ENCODE peak calls at places on chromosomes 11 and 22, in nine cellular contexts. X, J, B, S, E, V, A, N and K are unnamed samples.

GRCh38 chr11:35260342-35260985 is 121.5 kb downstream of the CD44 start:
- DNase-seq in X (no peak), J (no peak), B (no peak), S (no peak), E (no peak), V (peak), A (peak), N (no peak), K (no peak)

GRCh38 chr11:70782401-70782913 is 384.1 kb downstream of the CTTN start:
- DNase-seq in X (no peak), J (no peak), B (no peak), S (no peak), E (no peak), V (no peak), A (no peak), N (no peak), K (no peak)

GRCh38 chr11:124839051-124839971 is 25.9 kb upstream of the ROBO3 start:
- DNase-seq in X (no peak), J (no peak), B (no peak), S (no peak), E (peak), V (no peak), A (no peak), N (no peak), K (no peak)

GRCh38 chr11:62267576-62267975 is 2.4 kb upstream of the SCGB2A2 start:
- DNase-seq in X (no peak), J (no peak), B (no peak), S (no peak), E (no peak), V (no peak), A (no peak), N (no peak), K (no peak)

GRCh38 chr11:73661035-73661628 is 14.8 kb downstream of the PLEKHB1 start:
- DNase-seq in X (peak), J (peak), B (peak), S (peak), E (peak), V (peak), A (peak), N (peak), K (peak)

GRCh38 chr11:130219148-130219547 is 59.6 kb downstream of the ST14 start:
- DNase-seq in X (no peak), J (no peak), B (no peak), S (no peak), E (no peak), V (no peak), A (no peak), N (no peak), K (no peak)

GRCh38 chr11:66686801-66687750 is 9.4 kb upstream of the RBM4B start:
- DNase-seq in X (no peak), J (peak), B (no peak), S (no peak), E (peak), V (no peak), A (no peak), N (no peak), K (no peak)

GRCh38 chr22:17063372-17064106 is 21.3 kb upstream of the IL17RA start:
- DNase-seq in X (peak), J (peak), B (no peak), S (no peak), E (no peak), V (no peak), A (no peak), N (no peak), K (no peak)

GRCh38 chr22:25360411-25360810 is 141.0 kb downstream of the CRYBB2 start:
- DNase-seq in X (no peak), J (no peak), B (no peak), S (no peak), E (no peak), V (no peak), A (no peak), N (no peak), K (no peak)

GRCh38 chr11:90448280-90448679 is 225.4 kb upstream of the CHORDC1 start:
- DNase-seq in X (no peak), J (no peak), B (no peak), S (no peak), E (no peak), V (no peak), A (no peak), N (no peak), K (no peak)

GRCh38 chr11:117929568-117930207 is 486 bp upstream of the TMPRSS13 start:
- DNase-seq in X (no peak), J (no peak), B (no peak), S (no peak), E (peak), V (no peak), A (no peak), N (no peak), K (no peak)

GRCh38 chr11:36238881-36239280 is 50.3 kb downstream of the COMMD9 start:
- DNase-seq in X (no peak), J (no peak), B (no peak), S (no peak), E (no peak), V (no peak), A (no peak), N (no peak), K (no peak)

GRCh38 chr11:65573391-65574146 is 1.2 kb downstream of the FAM89B start:
- DNase-seq in X (no peak), J (no peak), B (no peak), S (no peak), E (peak), V (no peak), A (no peak), N (no peak), K (no peak)

GRCh38 chr11:65575568-65576231 is at the start of gene EHBP1L1:
- DNase-seq in X (peak), J (no peak), B (no peak), S (peak), E (peak), V (peak), A (peak), N (peak), K (no peak)

GRCh38 chr11:65574147-65574962 is 1.5 kb upstream of the EHBP1L1 start:
- DNase-seq in X (peak), J (peak), B (peak), S (peak), E (peak), V (peak), A (peak), N (peak), K (peak)

GRCh38 chr11:65576232-65576866 is 496 bp downstream of the EHBP1L1 start:
- DNase-seq in X (no peak), J (no peak), B (no peak), S (no peak), E (no peak), V (no peak), A (no peak), N (peak), K (no peak)

GRCh38 chr11:65574963-65575567 is 788 bp upstream of the EHBP1L1 start:
- DNase-seq in X (peak), J (no peak), B (no peak), S (no peak), E (peak), V (no peak), A (no peak), N (peak), K (no peak)
- TF ChIP-seq POLR2A in X (no peak), J (no peak), B (no peak), S (no peak), E (no peak), V (no peak), A (no peak), N (peak), K (no peak)

GRCh38 chr22:36350751-36351594 is 36.8 kb downstream of the MYH9 start:
- DNase-seq in X (peak), J (no peak), B (no peak), S (no peak), E (no peak), V (peak), A (peak), N (no peak), K (no peak)
- TF ChIP-seq POLR2A in X (no peak), J (no peak), B (no peak), S (no peak), E (no peak), V (no peak), A (no peak), N (no peak), K (no peak)

DNA sequence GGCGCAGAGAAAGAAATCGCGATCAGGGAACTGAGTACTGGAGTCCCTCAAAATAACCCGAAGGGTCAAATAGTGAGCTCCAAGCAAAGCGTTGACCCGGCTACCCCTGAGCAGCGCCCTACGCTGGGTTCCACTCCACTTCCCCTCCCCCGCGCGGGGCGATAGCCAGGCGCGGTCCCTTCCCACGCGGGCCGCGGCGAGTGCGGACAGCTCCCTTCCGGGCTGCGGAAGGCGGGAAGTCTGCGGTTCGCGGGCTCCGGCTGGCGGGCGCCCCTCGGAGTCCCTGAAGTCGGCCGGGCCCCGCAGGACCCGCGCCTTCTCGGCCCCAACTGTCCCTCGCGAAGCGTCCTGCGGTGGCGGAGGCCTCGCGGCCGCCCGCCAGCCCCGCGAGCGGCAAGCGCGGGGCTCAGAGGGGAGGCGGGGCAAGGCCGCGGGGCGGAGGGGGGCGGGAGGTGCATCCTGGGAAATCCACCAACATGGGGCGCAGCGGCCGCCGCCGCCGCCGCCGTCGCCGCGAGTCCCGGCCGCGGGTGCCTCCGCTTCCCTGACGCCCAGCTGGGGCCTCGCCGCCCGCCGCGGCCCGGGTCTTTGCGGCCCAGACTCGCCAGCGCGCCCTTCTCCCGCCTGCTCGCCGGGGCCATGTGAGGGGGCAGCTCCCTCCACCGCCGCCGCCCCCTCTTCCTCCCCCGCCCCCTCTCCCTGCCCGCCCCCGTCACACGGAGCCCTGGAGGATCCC is at the start of gene QSER1:
- DNase-seq in X (peak), J (peak), B (no peak), S (peak), E (peak), V (peak), A (peak), N (peak), K (peak)
- TF ChIP-seq POLR2A in X (peak), J (peak), B (peak), S (peak), E (peak), V (peak), A (peak), N (peak), K (peak)

DNA sequence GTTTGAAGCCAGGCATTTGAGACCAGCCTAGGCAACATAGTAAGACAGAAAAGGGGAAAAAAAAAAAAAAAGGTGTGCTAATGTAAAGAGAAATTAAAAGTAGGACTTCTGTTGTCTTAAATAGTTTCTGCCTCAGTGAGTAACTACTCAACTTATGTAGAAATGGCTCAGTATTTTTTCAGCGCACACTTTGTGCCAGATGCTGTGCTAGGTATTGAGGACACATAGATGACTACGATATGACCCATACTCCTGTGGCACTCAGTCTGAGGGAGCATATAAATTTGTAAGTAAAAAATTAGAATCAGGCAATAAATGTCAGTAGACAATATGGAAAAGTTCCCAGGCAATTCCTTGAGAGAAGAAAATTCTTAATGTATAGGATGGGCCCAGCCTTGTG is 93.9 kb downstream of the YAP1 start:
- DNase-seq in X (no peak), J (no peak), B (no peak), S (no peak), E (no peak), V (no peak), A (no peak), N (no peak), K (no peak)
- TF ChIP-seq POLR2A in X (no peak), J (no peak), B (no peak), S (no peak), E (no peak), V (no peak), A (no peak), N (no peak), K (no peak)

GRCh38 chr11:47328449-47329390 is 23.8 kb downstream of the MYBPC3 start:
- DNase-seq in X (no peak), J (no peak), B (no peak), S (peak), E (peak), V (no peak), A (no peak), N (no peak), K (no peak)
- TF ChIP-seq POLR2A in X (no peak), J (no peak), B (no peak), S (no peak), E (no peak), V (no peak), A (no peak), N (no peak), K (no peak)

DNA sequence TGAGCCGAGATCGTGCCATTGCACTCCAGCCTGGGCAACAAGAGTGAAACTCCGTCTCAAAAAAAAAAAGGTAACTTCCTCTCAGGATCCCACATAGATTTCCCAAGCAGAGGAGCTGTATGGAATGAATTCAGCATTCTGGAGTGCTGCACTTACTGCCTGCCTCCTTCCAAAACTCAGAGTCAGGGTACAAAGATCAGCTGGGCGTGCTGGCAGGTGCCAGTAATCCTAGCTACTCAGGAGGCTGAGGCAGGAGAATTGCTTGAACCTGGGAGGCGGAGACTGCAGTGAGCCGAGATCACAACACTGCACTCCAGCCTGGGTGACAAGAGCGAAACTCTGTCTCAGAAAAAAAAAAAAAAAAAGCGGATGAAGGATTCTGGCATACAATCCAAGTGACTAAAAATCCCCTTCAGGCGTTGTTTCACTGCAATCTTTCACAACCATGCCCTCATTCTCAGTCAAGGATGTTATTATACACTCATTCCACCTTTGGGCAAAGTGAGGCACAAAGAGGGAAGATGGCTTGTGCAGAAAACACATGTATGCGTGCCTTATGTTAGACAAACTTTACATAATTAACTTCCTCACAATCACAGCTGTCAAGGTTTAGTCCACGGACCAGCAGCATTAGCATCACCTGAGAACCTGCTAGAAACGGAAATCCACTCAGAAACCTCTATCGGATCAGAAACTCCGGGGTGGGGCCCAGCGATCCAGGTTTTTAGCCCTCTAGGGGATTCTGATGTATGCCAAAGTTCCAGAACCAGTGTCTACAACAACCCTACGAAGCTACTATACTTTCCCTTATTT is 1.1 kb upstream of the NOL12 start:
- DNase-seq in X (no peak), J (no peak), B (no peak), S (no peak), E (no peak), V (no peak), A (no peak), N (no peak), K (no peak)
- TF ChIP-seq POLR2A in X (no peak), J (no peak), B (no peak), S (no peak), E (no peak), V (no peak), A (no peak), N (no peak), K (no peak)

DNA sequence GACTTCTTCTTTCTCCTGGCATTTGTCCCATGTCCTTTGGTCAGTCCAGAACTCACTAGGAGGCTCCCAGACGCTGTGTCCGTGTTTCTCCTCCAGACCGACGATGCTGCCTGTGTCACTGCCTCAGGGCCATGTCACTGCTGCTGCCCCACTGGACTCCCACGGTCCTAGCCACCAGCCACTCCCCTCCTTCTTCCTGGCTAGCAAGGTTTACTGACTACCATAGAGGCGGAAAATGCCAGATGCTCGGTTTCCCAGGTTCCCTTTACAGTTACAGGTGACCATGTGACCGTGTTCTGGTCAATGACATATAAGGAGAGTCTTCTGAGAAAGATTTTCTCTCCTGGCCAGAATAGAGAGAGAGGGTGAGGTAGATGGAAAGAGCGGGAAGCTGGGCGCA is 40.7 kb upstream of the RBFOX2 start:
- DNase-seq in X (no peak), J (no peak), B (no peak), S (no peak), E (no peak), V (no peak), A (no peak), N (no peak), K (no peak)
- TF ChIP-seq POLR2A in X (no peak), J (no peak), B (no peak), S (no peak), E (no peak), V (no peak), A (no peak), N (no peak), K (no peak)

GRCh38 chr11:94767292-94767690 is 865 bp upstream of the AMOTL1 start:
- DNase-seq in X (no peak), J (no peak), B (no peak), S (no peak), E (no peak), V (no peak), A (no peak), N (no peak), K (no peak)

GRCh38 chr11:94769897-94770296 is 1.7 kb downstream of the AMOTL1 start:
- DNase-seq in X (peak), J (no peak), B (no peak), S (no peak), E (no peak), V (no peak), A (no peak), N (no peak), K (no peak)

GRCh38 chr11:94767701-94768601 is at the start of gene AMOTL1:
- DNase-seq in X (peak), J (peak), B (peak), S (peak), E (peak), V (peak), A (no peak), N (peak), K (peak)

GRCh38 chr11:94768602-94769511 is 701 bp downstream of the AMOTL1 start:
- DNase-seq in X (peak), J (peak), B (no peak), S (peak), E (peak), V (peak), A (no peak), N (peak), K (no peak)

GRCh38 chr11:94766656-94767291 is 1.4 kb upstream of the AMOTL1 start:
- DNase-seq in X (no peak), J (no peak), B (no peak), S (no peak), E (no peak), V (no peak), A (no peak), N (no peak), K (no peak)
- TF ChIP-seq POLR2A in X (no peak), J (no peak), B (no peak), S (no peak), E (no peak), V (no peak), A (no peak), N (no peak), K (no peak)